ENCODE peak calls at places on chromosomes 6 and 20, in five cellular contexts. E is uterus, C is astrocyte of the cerebellum, P is GM12878, W is fibroblast of pulmonary artery. L is an unnamed sample.

GRCh38 chr20:3010985-3011723 is 32.3 kb upstream of the GNRH2 start:
- DNase-seq in P (no peak), W (peak), C (peak), E (no peak), L (peak)

GRCh38 chr6:134235937-134236751 is 81.8 kb downstream of the SGK1 start:
- DNase-seq in W (peak), E (no peak), P (peak), C (peak), L (peak)

GRCh38 chr6:99589907-99590493 is 16.6 kb upstream of the PRDM13 start:
- DNase-seq in P (no peak), C (no peak), W (no peak), E (no peak), L (no peak)

GRCh38 chr6:35376282-35376681 is 33.9 kb downstream of the PPARD start:
- DNase-seq in C (no peak), P (no peak), E (no peak), W (no peak), L (no peak)

GRCh38 chr6:42359021-42359420 is 92.7 kb downstream of the TRERF1 start:
- DNase-seq in C (no peak), E (no peak), P (no peak), W (no peak), L (no peak)

GRCh38 chr20:11376998-11377397 is 540.7 kb upstream of the BTBD3 start:
- DNase-seq in C (peak), W (peak), P (no peak), E (no peak), L (peak)

GRCh38 chr20:36017034-36017951 is 48.9 kb downstream of the CNBD2 start:
- DNase-seq in P (no peak), C (peak), W (peak), E (peak), L (no peak)

GRCh38 chr6:75296811-75297779 is 12.5 kb upstream of the TMEM30A start:
- DNase-seq in P (no peak), W (peak), E (no peak), C (peak), L (peak)

GRCh38 chr6:31878761-31879542 is at the start of gene SLC44A4:
- DNase-seq in E (no peak), P (no peak), C (no peak), W (no peak), L (peak)

GRCh38 chr6:11918739-11919605 is 93.1 kb upstream of the HIVEP1 start:
- DNase-seq in W (no peak), P (no peak), E (no peak), C (no peak), L (no peak)

GRCh38 chr6:37822851-37823682 is 3.5 kb downstream of the ZFAND3 start:
- DNase-seq in W (peak), C (no peak), E (no peak), P (no peak), L (peak)

GRCh38 chr6:37074053-37074827 is 68.8 kb downstream of the FGD2 start:
- DNase-seq in P (no peak), W (peak), C (no peak), E (peak), L (peak)

GRCh38 chr20:6007529-6008103 is 46.2 kb downstream of the LRRN4 start:
- DNase-seq in W (no peak), P (no peak), C (no peak), E (no peak), L (no peak)
- H3K4me3 ChIP-seq in W (peak), P (peak), C (peak), E (peak), L (peak)

DNA sequence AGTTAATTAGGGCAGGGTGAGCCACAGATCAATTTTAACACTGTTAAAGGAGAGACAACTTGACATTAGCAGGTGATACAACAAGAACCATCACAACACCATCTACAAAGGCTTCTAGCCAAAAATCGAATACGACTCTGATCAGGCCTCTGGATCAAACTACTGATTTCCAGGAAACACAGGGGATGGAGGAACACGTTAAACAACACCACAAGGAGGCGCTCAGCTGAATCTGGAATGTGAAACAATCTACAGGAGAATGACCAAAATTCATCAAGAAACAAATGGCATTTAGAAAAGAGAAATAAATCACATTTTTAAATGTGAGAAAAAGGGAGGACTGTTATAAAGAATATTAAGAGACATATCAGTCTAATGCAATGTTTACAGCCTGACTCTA is 13.5 kb upstream of the MAFB start:
- DNase-seq in E (no peak), C (no peak), W (no peak), P (no peak), L (no peak)
- TF ChIP-seq CTCF in E (no peak), C (peak), W (peak), P (no peak), L (no peak)

GRCh38 chr6:108564178-108564577 is 3.5 kb downstream of the FOXO3 start:
- DNase-seq in E (no peak), P (no peak), C (peak), W (peak), L (peak)

GRCh38 chr6:108568101-108568500 is 7.4 kb downstream of the FOXO3 start:
- DNase-seq in W (no peak), C (no peak), E (no peak), P (no peak), L (no peak)

GRCh38 chr6:108565091-108565766 is 4.5 kb downstream of the FOXO3 start:
- DNase-seq in E (no peak), W (no peak), C (no peak), P (peak), L (peak)

GRCh38 chr6:108565893-108566292 is 5.2 kb downstream of the FOXO3 start:
- DNase-seq in W (peak), E (peak), C (no peak), P (no peak), L (peak)

DNA sequence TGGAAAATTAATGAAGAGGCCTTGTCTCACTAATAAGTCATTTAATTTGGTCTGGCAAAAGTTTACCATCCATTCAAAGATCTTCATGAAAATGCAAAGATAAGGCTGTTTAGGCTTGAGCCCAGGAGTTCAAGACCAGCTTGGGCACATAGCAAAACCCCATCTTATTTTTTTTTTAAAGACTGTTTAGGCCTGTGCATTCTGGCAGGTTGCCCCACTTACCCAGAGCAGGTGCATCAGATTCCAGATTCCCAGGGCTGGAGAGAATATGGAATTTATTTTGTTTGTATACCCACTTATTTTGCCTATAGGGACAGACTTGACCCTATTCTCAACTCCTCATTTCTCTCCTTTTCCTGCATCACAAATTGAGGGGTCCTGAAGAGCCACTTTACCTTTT is 5.7 kb downstream of the FOXO3 start:
- DNase-seq in E (no peak), C (no peak), W (no peak), P (no peak), L (no peak)
- H3K4me3 ChIP-seq in E (no peak), C (no peak), W (peak), P (peak), L (no peak)

DNA sequence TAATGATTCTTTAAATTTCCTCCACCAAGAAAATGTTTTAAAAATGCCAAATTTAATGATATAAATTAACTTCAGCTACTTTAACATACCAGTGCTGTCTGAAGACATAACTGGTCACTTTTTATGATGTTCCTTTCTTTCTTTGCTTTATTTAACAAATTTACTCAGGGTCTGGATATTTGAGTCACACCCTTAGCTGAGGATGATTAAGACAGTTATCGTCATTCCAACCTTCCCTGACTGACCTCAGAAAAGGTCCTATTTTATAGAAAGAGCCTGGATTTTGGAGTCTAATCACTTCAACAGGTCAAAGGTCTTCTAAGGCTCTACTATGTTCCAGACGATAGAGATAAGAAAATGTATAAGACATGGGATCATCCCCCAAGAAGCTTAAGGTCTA is 47.4 kb upstream of the CEP162 start:
- DNase-seq in W (no peak), C (no peak), P (no peak), E (no peak), L (no peak)
- TF ChIP-seq CTCF in W (no peak), C (no peak), P (no peak), E (no peak), L (no peak)

DNA sequence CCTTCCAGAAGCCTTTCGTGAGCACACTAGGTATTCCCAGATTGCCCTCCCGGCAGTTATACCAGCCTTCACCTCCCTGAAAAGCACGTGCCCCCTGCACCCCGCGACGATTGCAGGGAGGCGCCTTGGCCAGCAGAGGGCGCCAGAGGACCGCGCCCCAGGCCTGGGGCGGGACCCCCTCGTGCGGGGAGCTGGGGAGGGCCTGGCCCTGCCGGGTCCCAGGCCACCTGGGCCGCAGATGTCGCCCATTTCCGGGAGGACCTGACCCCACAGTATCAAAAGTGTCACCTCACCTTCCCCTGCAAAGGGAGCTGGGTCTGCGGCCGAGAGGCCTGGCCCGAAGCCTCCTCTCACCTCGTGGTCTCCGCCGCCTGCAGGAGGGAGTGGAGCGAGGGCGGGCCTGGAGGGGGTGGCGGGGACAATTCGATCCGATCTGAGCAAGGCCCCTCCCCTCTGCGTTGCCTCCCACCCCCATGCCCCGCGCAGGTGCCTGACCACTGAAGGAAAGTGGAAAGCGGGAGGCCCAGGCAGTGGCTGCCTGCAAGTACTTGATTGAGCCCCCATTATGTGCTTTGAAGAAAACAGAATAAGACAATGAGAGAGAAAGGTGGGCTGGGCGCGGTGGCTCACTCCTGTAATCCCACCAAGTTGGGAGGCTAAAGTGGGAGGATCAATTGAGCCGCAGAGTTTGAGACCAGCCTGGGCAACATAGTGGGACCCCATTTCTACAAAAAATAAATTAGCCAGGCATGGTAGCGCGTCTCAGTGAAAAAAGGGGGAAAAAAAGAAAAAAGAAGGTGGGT is 3.5 kb upstream of the SNAI1 start:
- DNase-seq in C (no peak), E (peak), P (no peak), W (peak), L (no peak)
- H3K4me3 ChIP-seq in C (peak), E (peak), P (no peak), W (peak), L (no peak)

DNA sequence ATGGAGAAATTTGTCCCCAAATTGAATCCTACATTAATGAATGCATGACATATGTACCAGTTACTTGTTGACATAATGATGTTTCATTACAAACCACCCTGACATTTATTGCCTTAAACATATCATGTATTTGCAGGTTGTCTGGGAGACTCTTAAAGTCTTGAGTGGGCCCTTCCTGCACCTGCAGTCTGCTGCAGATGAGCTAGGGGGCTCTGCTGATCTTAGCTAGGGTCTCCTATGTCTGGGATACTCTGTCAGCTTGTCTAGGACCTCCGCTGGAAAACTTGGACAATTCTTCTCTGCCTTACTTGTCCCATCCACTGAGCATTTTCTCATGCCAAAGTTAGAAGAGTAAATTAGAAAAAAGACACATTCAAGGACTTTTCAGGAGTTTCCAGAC is 581.6 kb downstream of the HAO1 start:
- DNase-seq in W (no peak), C (no peak), E (no peak), P (no peak), L (no peak)
- TF ChIP-seq CTCF in W (no peak), C (peak), E (no peak), P (no peak), L (no peak)

GRCh38 chr6:7048859-7049258 is 58.9 kb upstream of the RREB1 start:
- DNase-seq in W (no peak), E (no peak), P (no peak), C (no peak), L (no peak)

GRCh38 chr6:7047071-7047470 is 60.7 kb upstream of the RREB1 start:
- DNase-seq in P (no peak), C (no peak), E (no peak), W (no peak), L (no peak)

GRCh38 chr6:7045746-7046145 is 62.0 kb upstream of the RREB1 start:
- DNase-seq in P (no peak), E (no peak), W (no peak), C (no peak), L (no peak)

GRCh38 chr6:7050099-7050498 is 57.7 kb upstream of the RREB1 start:
- DNase-seq in P (no peak), C (no peak), W (no peak), E (no peak), L (peak)

GRCh38 chr6:7047966-7048365 is 59.8 kb upstream of the RREB1 start:
- DNase-seq in C (no peak), W (peak), E (no peak), P (no peak), L (peak)
- H3K4me3 ChIP-seq in C (no peak), W (no peak), E (no peak), P (no peak), L (no peak)

DNA sequence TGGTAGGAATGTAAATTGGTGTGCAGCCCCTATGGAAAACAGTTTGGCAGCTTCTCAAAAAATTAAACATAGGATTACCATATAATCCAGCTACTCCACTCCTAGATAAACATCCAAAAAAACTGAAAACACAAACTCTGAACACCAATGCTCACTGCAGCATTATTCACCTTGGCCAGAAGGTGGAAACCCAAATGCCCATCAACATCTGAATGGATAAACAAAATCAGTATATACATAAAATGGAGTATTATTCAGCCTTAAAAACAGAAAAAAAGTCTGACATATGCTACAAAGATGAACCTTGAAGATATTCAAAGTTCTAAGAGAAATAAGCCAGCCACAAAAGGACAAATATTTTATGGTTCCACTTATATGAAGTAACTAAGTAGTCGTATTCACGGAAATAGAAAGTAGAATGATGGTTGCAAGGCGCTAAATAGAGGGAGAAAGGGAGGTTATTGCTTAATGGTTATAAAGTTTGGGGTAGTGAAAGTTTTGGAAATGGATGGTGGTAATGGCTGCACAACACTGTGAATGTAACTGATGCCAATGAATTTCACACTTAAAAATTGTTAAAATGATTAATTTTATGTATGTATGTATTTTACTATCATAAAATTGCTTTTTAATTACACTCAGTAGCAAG is 4.0 kb downstream of the PHF10 start:
- DNase-seq in C (no peak), E (no peak), W (no peak), P (no peak), L (no peak)
- TF ChIP-seq CTCF in C (no peak), E (no peak), W (peak), P (no peak), L (peak)

GRCh38 chr6:14074723-14075503 is 42.7 kb upstream of the CD83 start:
- DNase-seq in W (peak), P (no peak), C (no peak), E (peak), L (peak)
- H3K4me3 ChIP-seq in W (peak), P (peak), C (peak), E (peak), L (peak)

DNA sequence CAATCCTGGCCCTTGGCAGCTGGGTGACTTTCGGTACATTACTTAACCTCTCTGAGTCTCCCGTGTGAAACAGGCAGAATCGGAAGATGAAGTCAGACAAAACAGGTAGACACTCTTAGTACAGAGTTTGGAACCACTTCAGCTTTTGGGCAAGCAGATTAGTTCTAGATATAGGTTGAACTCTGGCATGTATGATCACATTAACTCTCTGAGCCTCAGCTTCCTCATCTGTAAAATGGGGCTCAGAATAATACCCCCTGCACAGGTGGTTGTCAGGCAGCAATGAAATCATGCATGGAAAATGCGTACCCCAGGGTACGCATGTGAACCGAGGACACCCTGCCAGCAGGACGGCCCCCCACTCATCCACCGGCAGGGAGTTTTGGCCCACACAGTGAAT is 87.7 kb downstream of the KCNB1 start:
- DNase-seq in C (no peak), W (no peak), P (no peak), E (no peak), L (no peak)
- TF ChIP-seq CTCF in C (no peak), W (no peak), P (no peak), E (no peak), L (no peak)

L was measured in epithelial cell of esophagus.